ENCODE peak calls at places on chromosomes 5 and 9, in four cellular contexts. N, H, T and P are unnamed samples.
A peak's percentile ranks its signal among the peaks of the same experiment; 100 is the strongest.

GRCh38 chr5:33227746-33228145 is 213.0 kb upstream of the TARS1 start:
- DNase-seq in N (no peak), H (no peak), T (no peak), P (no peak)

GRCh38 chr5:50445281-50445949 is 4.3 kb upstream of the EMB start:
- DNase-seq in N (no peak), H (no peak), T (peak; percentile 92), P (no peak)

GRCh38 chr5:153352685-153353219 is 137.7 kb upstream of the GRIA1 start:
- DNase-seq in N (no peak), H (no peak), T (no peak), P (no peak)

GRCh38 chr9:79902937-79903600 is 331.3 kb downstream of the TLE4 start:
- DNase-seq in N (no peak), H (no peak), T (no peak), P (peak; percentile 82)

GRCh38 chr5:1704676-1705075 is 95.0 kb downstream of the MRPL36 start:
- DNase-seq in N (no peak), H (no peak), T (no peak), P (no peak)

GRCh38 chr9:14062449-14063187 is 251.3 kb downstream of the NFIB start:
- DNase-seq in N (no peak), H (no peak), T (no peak), P (no peak)

GRCh38 chr9:11144750-11145149 is 531.9 kb upstream of the PTPRD start:
- DNase-seq in N (no peak), H (no peak), T (no peak), P (no peak)

GRCh38 chr9:114364528-114365041 is 23.2 kb downstream of the AKNA start:
- DNase-seq in N (no peak), H (no peak), T (peak; percentile 72), P (no peak)

GRCh38 chr9:34591091-34591910 is 1.8 kb upstream of the CNTFR start:
- DNase-seq in N (peak; percentile 47), H (peak; percentile 84), T (peak; percentile 63), P (peak; percentile 54)

GRCh38 chr5:107135391-107135790 is 535.3 kb downstream of the EFNA5 start:
- DNase-seq in N (no peak), H (no peak), T (no peak), P (no peak)

GRCh38 chr5:62521319-62521718 is 57.3 kb upstream of the LRRC70 start:
- DNase-seq in N (no peak), H (no peak), T (peak; percentile 7), P (no peak)

GRCh38 chr9:35826071-35826701 is 2.3 kb downstream of the FAM221B start:
- DNase-seq in N (peak; percentile 65), H (peak; percentile 49), T (peak; percentile 73), P (peak; percentile 76)

GRCh38 chr5:44983006-44983405 is 174.3 kb downstream of the MRPS30 start:
- DNase-seq in N (no peak), H (no peak), T (peak; percentile 8), P (peak; percentile 2)
- H3K9me3 ChIP-seq in N (peaks cover 88% of the 10 kb centered on the region), H (no peaks in the 10 kb centered on the region), T (peaks cover 10% of the 10 kb centered on the region), P (peaks cover 5% of the 10 kb centered on the region)

GRCh38 chr9:136355616-136356557 is 7.7 kb downstream of the DNLZ start:
- DNase-seq in N (no peak), H (no peak), T (no peak), P (no peak)
- H3K4me1 ChIP-seq in N (peaks cover 44% of the 10 kb centered on the region), H (no peaks in the 10 kb centered on the region), T (no peaks in the 10 kb centered on the region), P (peaks cover 6% of the 10 kb centered on the region)

GRCh38 chr5:34663771-34664496 is 7.8 kb downstream of the RAI14 start:
- DNase-seq in N (no peak), H (no peak), T (no peak), P (no peak)
- H3K4me3 ChIP-seq in N (no peak overlapping the region), H (no peak overlapping the region), T (no peak overlapping the region), P (no peak overlapping the region)

DNA sequence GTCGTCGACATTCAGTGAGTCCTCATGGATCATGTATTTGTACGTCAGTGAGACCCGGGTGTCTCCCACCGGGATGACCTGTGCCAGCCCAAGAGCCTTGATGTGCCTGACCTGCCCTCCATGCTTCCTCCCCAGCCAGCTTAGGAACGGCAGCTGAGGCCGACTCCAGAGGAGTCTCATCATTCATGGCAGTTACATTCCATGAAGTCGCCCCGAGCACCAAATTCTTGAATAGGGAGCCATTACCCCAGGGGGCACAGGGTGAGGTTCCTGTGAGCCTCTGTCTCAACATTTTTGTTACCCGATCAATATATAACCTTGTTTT is 67.8 kb downstream of the ZNF354C start:
- DNase-seq in N (no peak), H (no peak), T (no peak), P (no peak)
- H3K9me3 ChIP-seq in N (no peaks in the 10 kb centered on the region), H (no peaks in the 10 kb centered on the region), T (no peaks in the 10 kb centered on the region), P (no peaks in the 10 kb centered on the region)

DNA sequence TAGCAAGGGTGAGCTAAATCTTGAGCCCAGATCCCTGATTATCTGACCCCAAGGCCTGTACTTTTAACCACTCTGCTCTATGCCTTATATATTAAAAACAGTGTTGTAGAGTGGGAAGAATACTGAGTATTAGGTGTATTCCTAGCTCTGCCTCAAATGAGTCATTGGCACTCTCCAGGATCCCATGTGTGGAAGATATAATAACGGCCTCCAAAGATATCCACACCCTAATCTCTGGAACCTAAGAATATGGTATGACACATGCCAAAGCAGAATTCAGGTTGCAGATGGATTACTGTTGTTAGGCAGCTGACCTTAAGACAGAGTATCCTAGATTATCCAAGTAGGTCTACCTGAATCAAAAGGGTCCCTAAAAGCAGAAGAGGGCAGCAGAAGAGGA is 110.8 kb downstream of the ADRB2 start:
- DNase-seq in N (no peak), H (no peak), T (no peak), P (no peak)
- H3K4me1 ChIP-seq in N (no peaks in the 10 kb centered on the region), H (no peaks in the 10 kb centered on the region), T (no peaks in the 10 kb centered on the region), P (no peaks in the 10 kb centered on the region)

GRCh38 chr9:89313842-89314241 is 2.8 kb downstream of the CKS2 start:
- DNase-seq in N (no peak), H (no peak), T (no peak), P (no peak)
- H3K4me3 ChIP-seq in N (peak overlapping the region; percentile 88), H (no peak overlapping the region), T (peak overlapping the region; percentile 100), P (peak overlapping the region; percentile 92)

DNA sequence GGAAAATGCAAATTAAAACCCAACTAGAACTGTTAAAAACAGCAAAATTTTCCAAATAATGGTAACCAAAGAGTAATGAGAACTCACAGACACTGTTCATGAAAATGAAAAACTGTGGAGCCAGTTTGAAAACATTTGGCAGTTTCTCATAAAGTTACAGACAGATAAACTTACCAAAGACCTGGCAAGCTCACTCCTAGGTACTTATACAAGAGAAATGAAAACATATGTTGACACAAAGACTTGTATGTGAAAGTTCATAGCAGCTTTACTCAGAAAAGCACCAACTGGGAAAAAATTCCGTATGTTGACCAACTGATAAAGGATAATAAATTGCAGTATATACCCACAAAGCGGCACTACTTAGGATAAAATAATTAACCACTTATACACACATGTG is 10.3 kb downstream of the ZNF782 start:
- DNase-seq in N (no peak), H (no peak), T (no peak), P (no peak)
- H3K9me3 ChIP-seq in N (peaks cover 39% of the 10 kb centered on the region), H (no peaks in the 10 kb centered on the region), T (peaks cover 74% of the 10 kb centered on the region), P (peaks cover 20% of the 10 kb centered on the region)

GRCh38 chr5:93588586-93589347 is 5.7 kb downstream of the NR2F1 start:
- DNase-seq in N (no peak), H (no peak), T (no peak), P (no peak)

GRCh38 chr5:93590511-93590910 is 7.5 kb downstream of the NR2F1 start:
- DNase-seq in N (no peak), H (no peak), T (no peak), P (no peak)

GRCh38 chr5:93589812-93590215 is 6.8 kb downstream of the NR2F1 start:
- DNase-seq in N (no peak), H (no peak), T (no peak), P (no peak)

GRCh38 chr5:93587919-93588585 is 5.0 kb downstream of the NR2F1 start:
- DNase-seq in N (no peak), H (no peak), T (no peak), P (no peak)

GRCh38 chr5:93589348-93589662 is 6.3 kb downstream of the NR2F1 start:
- DNase-seq in N (no peak), H (no peak), T (no peak), P (no peak)
- H3K4me1 ChIP-seq in N (peaks cover 53% of the 10 kb centered on the region), H (no peaks in the 10 kb centered on the region), T (no peaks in the 10 kb centered on the region), P (no peaks in the 10 kb centered on the region)